ENCODE peak calls at places on chromosome 22, in four cellular contexts. One of them, this sample, is unnamed.

GRCh38 chr22:44357296-44357961 is 44.7 kb upstream of the SHISAL1 start:
- DNase-seq in right lobe of liver: peak
- DNase-seq in endothelial cell of umbilical vein: no peak
- DNase-seq in body of pancreas: no peak
- DNase-seq in this sample: no peak

GRCh38 chr22:44351685-44352377 is 39.1 kb upstream of the SHISAL1 start:
- DNase-seq in right lobe of liver: no peak
- DNase-seq in endothelial cell of umbilical vein: peak
- DNase-seq in body of pancreas: no peak
- DNase-seq in this sample: peak

GRCh38 chr22:44583076-44583760 is 85.2 kb upstream of the RTL6 start:
- DNase-seq in right lobe of liver: peak
- DNase-seq in endothelial cell of umbilical vein: no peak
- DNase-seq in body of pancreas: no peak
- DNase-seq in this sample: peak

GRCh38 chr22:26229910-26230309 is 60.6 kb downstream of the SEZ6L start:
- DNase-seq in right lobe of liver: no peak
- DNase-seq in endothelial cell of umbilical vein: no peak
- DNase-seq in body of pancreas: no peak
- DNase-seq in this sample: no peak

GRCh38 chr22:47605441-47605840 is 843.0 kb downstream of the TBC1D22A start:
- DNase-seq in right lobe of liver: no peak
- DNase-seq in endothelial cell of umbilical vein: no peak
- DNase-seq in body of pancreas: no peak
- DNase-seq in this sample: no peak

GRCh38 chr22:30325065-30325720 is 1.5 kb downstream of the TBC1D10A start:
- DNase-seq in right lobe of liver: no peak
- DNase-seq in endothelial cell of umbilical vein: no peak
- DNase-seq in body of pancreas: no peak
- DNase-seq in this sample: peak

GRCh38 chr22:46547883-46548244 is 10.4 kb upstream of the CELSR1 start:
- DNase-seq in right lobe of liver: peak
- DNase-seq in endothelial cell of umbilical vein: peak
- DNase-seq in body of pancreas: no peak
- DNase-seq in this sample: peak

GRCh38 chr22:20810645-20811044 is 36.7 kb downstream of the SERPIND1 start:
- DNase-seq in right lobe of liver: no peak
- DNase-seq in endothelial cell of umbilical vein: no peak
- DNase-seq in body of pancreas: no peak
- DNase-seq in this sample: no peak

GRCh38 chr22:19566599-19567382 is 42.6 kb upstream of the CLDN5 start:
- DNase-seq in right lobe of liver: no peak
- DNase-seq in endothelial cell of umbilical vein: no peak
- DNase-seq in body of pancreas: no peak
- DNase-seq in this sample: no peak

GRCh38 chr22:44074286-44074984 is 50.3 kb downstream of the PARVB start:
- DNase-seq in right lobe of liver: no peak
- DNase-seq in endothelial cell of umbilical vein: no peak
- DNase-seq in body of pancreas: no peak
- DNase-seq in this sample: no peak

GRCh38 chr22:19815823-19816290 is 38.8 kb downstream of the GNB1L start:
- DNase-seq in right lobe of liver: no peak
- DNase-seq in endothelial cell of umbilical vein: no peak
- DNase-seq in body of pancreas: no peak
- DNase-seq in this sample: no peak

GRCh38 chr22:31271485-31271884 is 20.8 kb downstream of the PIK3IP1 start:
- DNase-seq in right lobe of liver: no peak
- DNase-seq in endothelial cell of umbilical vein: no peak
- DNase-seq in body of pancreas: no peak
- DNase-seq in this sample: no peak

GRCh38 chr22:18110944-18111758 is 542 bp downstream of the TUBA8 start:
- DNase-seq in right lobe of liver: no peak
- DNase-seq in endothelial cell of umbilical vein: peak
- DNase-seq in body of pancreas: no peak
- DNase-seq in this sample: no peak

GRCh38 chr22:26593763-26594162 is 3.8 kb upstream of the TPST2 start:
- DNase-seq in right lobe of liver: no peak
- DNase-seq in endothelial cell of umbilical vein: no peak
- DNase-seq in body of pancreas: no peak
- DNase-seq in this sample: no peak

GRCh38 chr22:29842172-29842571 is 4.1 kb upstream of the ASCC2 start:
- DNase-seq in right lobe of liver: no peak
- DNase-seq in endothelial cell of umbilical vein: no peak
- DNase-seq in body of pancreas: no peak
- DNase-seq in this sample: no peak

GRCh38 chr22:46914916-46915894 is 152.8 kb downstream of the TBC1D22A start:
- DNase-seq in right lobe of liver: no peak
- DNase-seq in endothelial cell of umbilical vein: no peak
- DNase-seq in body of pancreas: no peak
- DNase-seq in this sample: no peak

GRCh38 chr22:49427941-49428340 is 399.7 kb downstream of the BRD1 start:
- DNase-seq in right lobe of liver: no peak
- DNase-seq in endothelial cell of umbilical vein: no peak
- DNase-seq in body of pancreas: no peak
- DNase-seq in this sample: no peak

GRCh38 chr22:25709758-25710157 is 32.2 kb upstream of the MYO18B start:
- DNase-seq in right lobe of liver: no peak
- DNase-seq in endothelial cell of umbilical vein: no peak
- DNase-seq in body of pancreas: no peak
- DNase-seq in this sample: no peak

GRCh38 chr22:48235744-48236143 is 1473.3 kb downstream of the TBC1D22A start:
- DNase-seq in right lobe of liver: no peak
- DNase-seq in endothelial cell of umbilical vein: no peak
- DNase-seq in body of pancreas: no peak
- DNase-seq in this sample: no peak

GRCh38 chr22:20992456-20993303 is 9.2 kb downstream of the THAP7 start:
- DNase-seq in right lobe of liver: no peak
- DNase-seq in endothelial cell of umbilical vein: no peak
- DNase-seq in body of pancreas: no peak
- DNase-seq in this sample: no peak

GRCh38 chr22:43446881-43447280 is 35.1 kb downstream of the MPPED1 start:
- DNase-seq in right lobe of liver: no peak
- DNase-seq in endothelial cell of umbilical vein: no peak
- DNase-seq in body of pancreas: no peak
- DNase-seq in this sample: no peak

GRCh38 chr22:49586873-49587272 is 240.8 kb downstream of the BRD1 start:
- DNase-seq in right lobe of liver: no peak
- DNase-seq in endothelial cell of umbilical vein: no peak
- DNase-seq in body of pancreas: no peak
- DNase-seq in this sample: no peak

GRCh38 chr22:24822471-24822870 is 16.5 kb downstream of the SGSM1 start:
- DNase-seq in right lobe of liver: no peak
- DNase-seq in endothelial cell of umbilical vein: no peak
- DNase-seq in body of pancreas: no peak
- DNase-seq in this sample: no peak

GRCh38 chr22:27851974-27852713 is 50.6 kb upstream of the MN1 start:
- DNase-seq in right lobe of liver: no peak
- DNase-seq in endothelial cell of umbilical vein: no peak
- DNase-seq in body of pancreas: no peak
- DNase-seq in this sample: no peak

GRCh38 chr22:49322231-49322630 is 505.4 kb downstream of the BRD1 start:
- DNase-seq in right lobe of liver: no peak
- DNase-seq in endothelial cell of umbilical vein: no peak
- DNase-seq in body of pancreas: no peak
- DNase-seq in this sample: no peak

GRCh38 chr22:46086577-46087335 is 63.6 kb upstream of the PPARA start:
- DNase-seq in right lobe of liver: peak
- DNase-seq in endothelial cell of umbilical vein: no peak
- DNase-seq in body of pancreas: peak
- DNase-seq in this sample: no peak

GRCh38 chr22:19063581-19064353 is 58.4 kb downstream of the DGCR2 start:
- DNase-seq in right lobe of liver: peak
- DNase-seq in endothelial cell of umbilical vein: peak
- DNase-seq in body of pancreas: no peak
- DNase-seq in this sample: no peak

GRCh38 chr22:42747701-42748513 is 27.2 kb upstream of the A4GALT start:
- DNase-seq in right lobe of liver: no peak
- DNase-seq in endothelial cell of umbilical vein: peak
- DNase-seq in body of pancreas: no peak
- DNase-seq in this sample: peak

GRCh38 chr22:46835693-46836092 is 73.2 kb downstream of the TBC1D22A start:
- DNase-seq in right lobe of liver: no peak
- DNase-seq in endothelial cell of umbilical vein: no peak
- DNase-seq in body of pancreas: no peak
- DNase-seq in this sample: no peak

GRCh38 chr22:21100149-21101032 is 54.6 kb downstream of the LRRC74B start:
- DNase-seq in right lobe of liver: no peak
- DNase-seq in endothelial cell of umbilical vein: no peak
- DNase-seq in body of pancreas: no peak
- DNase-seq in this sample: no peak

GRCh38 chr22:43002198-43002577 is 12.8 kb downstream of the PACSIN2 start:
- DNase-seq in right lobe of liver: no peak
- DNase-seq in endothelial cell of umbilical vein: peak
- DNase-seq in body of pancreas: no peak
- DNase-seq in this sample: no peak

GRCh38 chr22:47158457-47158856 is 396.0 kb downstream of the TBC1D22A start:
- DNase-seq in right lobe of liver: no peak
- DNase-seq in endothelial cell of umbilical vein: no peak
- DNase-seq in body of pancreas: no peak
- DNase-seq in this sample: no peak

GRCh38 chr22:49849161-49850020 is 4.3 kb upstream of the ZBED4 start:
- DNase-seq in right lobe of liver: no peak
- DNase-seq in endothelial cell of umbilical vein: no peak
- DNase-seq in body of pancreas: no peak
- DNase-seq in this sample: no peak

GRCh38 chr22:37186997-37187522 is 987 bp downstream of the C1QTNF6 start:
- DNase-seq in right lobe of liver: peak
- DNase-seq in endothelial cell of umbilical vein: peak
- DNase-seq in body of pancreas: no peak
- DNase-seq in this sample: no peak

GRCh38 chr22:20776624-20777405 is 2.9 kb downstream of the SERPIND1 start:
- DNase-seq in right lobe of liver: no peak
- DNase-seq in endothelial cell of umbilical vein: no peak
- DNase-seq in body of pancreas: no peak
- DNase-seq in this sample: no peak

GRCh38 chr22:23670378-23671295 is 20.2 kb upstream of the RGL4 start:
- DNase-seq in right lobe of liver: no peak
- DNase-seq in endothelial cell of umbilical vein: no peak
- DNase-seq in body of pancreas: no peak
- DNase-seq in this sample: no peak

GRCh38 chr22:23678133-23678532 is 12.7 kb upstream of the RGL4 start:
- DNase-seq in right lobe of liver: no peak
- DNase-seq in endothelial cell of umbilical vein: no peak
- DNase-seq in body of pancreas: no peak
- DNase-seq in this sample: no peak

GRCh38 chr22:23677701-23677995 is 13.2 kb upstream of the RGL4 start:
- DNase-seq in right lobe of liver: no peak
- DNase-seq in endothelial cell of umbilical vein: no peak
- DNase-seq in body of pancreas: no peak
- DNase-seq in this sample: no peak

GRCh38 chr22:23675502-23676415 is 15.1 kb upstream of the RGL4 start:
- DNase-seq in right lobe of liver: peak
- DNase-seq in endothelial cell of umbilical vein: no peak
- DNase-seq in body of pancreas: peak
- DNase-seq in this sample: no peak

DNA sequence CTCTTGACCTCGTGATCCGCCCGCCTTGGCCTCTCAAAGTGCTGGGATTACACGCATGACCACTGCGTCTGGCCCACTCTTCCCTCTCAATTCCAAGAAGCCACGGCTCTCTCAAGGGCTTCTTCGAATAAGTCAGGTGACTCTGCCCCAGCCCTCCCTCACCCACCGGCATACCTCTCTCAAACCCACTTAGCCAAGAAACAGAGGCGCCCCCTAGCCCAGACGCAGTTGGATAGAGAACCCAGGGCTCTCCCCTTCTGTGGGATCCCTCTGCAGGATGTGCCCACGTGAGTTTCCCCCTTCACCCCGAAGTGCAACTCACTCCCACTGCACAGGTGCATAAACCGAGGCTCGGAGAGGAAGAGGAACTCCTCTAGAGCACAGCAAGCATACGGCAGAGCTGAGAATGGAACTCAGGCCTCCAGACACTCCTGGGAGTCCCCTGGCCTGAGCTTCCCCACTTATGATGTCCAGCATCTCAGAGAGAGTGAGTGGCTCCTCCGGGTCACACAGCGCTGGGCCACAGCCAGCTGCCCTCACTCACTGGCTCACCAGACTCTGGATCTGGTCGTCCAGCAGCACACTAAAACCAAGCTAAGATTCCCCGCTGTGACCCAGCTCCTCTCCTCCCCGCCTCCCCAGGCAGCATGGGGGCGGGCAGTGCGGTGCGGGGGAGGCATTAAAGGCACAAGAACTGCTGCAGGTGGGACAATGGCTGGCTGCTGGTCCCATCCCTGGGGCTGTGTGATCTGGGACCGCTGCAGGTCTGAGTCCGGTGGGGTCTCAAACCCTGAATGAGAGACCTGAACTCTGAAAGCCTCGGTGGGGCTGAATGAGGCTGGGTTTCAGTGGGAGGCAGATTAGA is 16.8 kb upstream of the RGL4 start:
- DNase-seq in right lobe of liver: no peak
- DNase-seq in endothelial cell of umbilical vein: no peak
- DNase-seq in body of pancreas: no peak
- DNase-seq in this sample: no peak
- TF ChIP-seq POLR2A in right lobe of liver: no peak
- TF ChIP-seq POLR2A in endothelial cell of umbilical vein: no peak
- TF ChIP-seq POLR2A in body of pancreas: no peak
- TF ChIP-seq POLR2A in this sample: no peak

GRCh38 chr22:38423512-38424503 is 31.2 kb downstream of the KCNJ4 start:
- DNase-seq in right lobe of liver: no peak
- DNase-seq in endothelial cell of umbilical vein: no peak
- DNase-seq in body of pancreas: no peak
- DNase-seq in this sample: no peak
- TF ChIP-seq POLR2A in right lobe of liver: no peak
- TF ChIP-seq POLR2A in endothelial cell of umbilical vein: no peak
- TF ChIP-seq POLR2A in body of pancreas: peak
- TF ChIP-seq POLR2A in this sample: no peak

GRCh38 chr22:36123673-36124630 is 36.6 kb downstream of the APOL3 start:
- DNase-seq in right lobe of liver: peak
- DNase-seq in endothelial cell of umbilical vein: peak
- DNase-seq in body of pancreas: peak
- DNase-seq in this sample: peak
- TF ChIP-seq POLR2A in right lobe of liver: peak
- TF ChIP-seq POLR2A in endothelial cell of umbilical vein: no peak
- TF ChIP-seq POLR2A in body of pancreas: peak
- TF ChIP-seq POLR2A in this sample: no peak

DNA sequence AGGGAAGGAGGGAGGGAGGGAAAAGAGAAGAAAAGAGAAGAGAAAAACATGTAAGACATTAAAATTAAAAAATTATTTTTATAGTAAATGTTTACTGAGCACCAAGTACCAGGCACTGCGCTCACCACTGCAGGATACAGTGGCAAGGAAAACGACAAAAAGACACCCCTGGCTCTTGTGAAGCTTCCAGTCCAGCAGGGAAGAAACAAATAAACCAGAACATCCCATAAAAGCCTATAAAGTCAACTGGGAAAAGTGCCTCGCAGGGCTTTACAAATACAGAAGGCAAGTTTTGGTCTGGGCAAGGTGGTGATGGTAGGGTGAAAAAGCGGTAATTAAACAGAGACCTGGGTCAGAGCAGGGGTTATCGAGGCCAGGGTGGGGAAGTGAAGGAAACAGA is 33.6 kb downstream of the LARGE1 start:
- DNase-seq in right lobe of liver: no peak
- DNase-seq in endothelial cell of umbilical vein: no peak
- DNase-seq in body of pancreas: no peak
- DNase-seq in this sample: no peak
- TF ChIP-seq POLR2A in right lobe of liver: no peak
- TF ChIP-seq POLR2A in endothelial cell of umbilical vein: no peak
- TF ChIP-seq POLR2A in body of pancreas: no peak
- TF ChIP-seq POLR2A in this sample: no peak

GRCh38 chr22:32887293-32887692 is 85.8 kb downstream of the TIMP3 start:
- DNase-seq in right lobe of liver: no peak
- DNase-seq in endothelial cell of umbilical vein: no peak
- DNase-seq in body of pancreas: no peak
- DNase-seq in this sample: no peak
- TF ChIP-seq POLR2A in right lobe of liver: no peak
- TF ChIP-seq POLR2A in endothelial cell of umbilical vein: no peak
- TF ChIP-seq POLR2A in body of pancreas: no peak
- TF ChIP-seq POLR2A in this sample: no peak